ENCODE peak calls at places on chromosomes 6 and 20, in seven cellular contexts. V is RWPE1; Y is Kasumi-1; E is amniotic stem cell; L is NCI-H1105 treated with DMSO at 0.1 percent for 48 hours; F is stimulated activated CD4-positive, alpha-beta T cell treated with anti-CD3 and anti-CD28 coated beads, Interleukin-4, amount 100 ng/mL, for 48 hours; D is GM04503. R is an unnamed sample.

GRCh38 chr6:16783485-16783884 is 22.2 kb upstream of the ATXN1 start:
- DNase-seq in V (no peak), Y (no peak), E (no peak), L (no peak), F (no peak), D (no peak), R (no peak)

GRCh38 chr6:87944541-87944954 is 103.1 kb upstream of the SPACA1 start:
- DNase-seq in V (peak; percentile 86), Y (no peak), E (no peak), L (peak; percentile 46), F (no peak), D (peak; percentile 39), R (peak; percentile 14)

GRCh38 chr6:168529214-168529613 is 88.2 kb downstream of the SMOC2 start:
- DNase-seq in V (no peak), Y (no peak), E (no peak), L (no peak), F (no peak), D (no peak), R (no peak)

GRCh38 chr6:149093643-149094042 is 223.9 kb upstream of the TAB2 start:
- DNase-seq in V (no peak), Y (no peak), E (peak; percentile 34), L (no peak), F (no peak), D (peak; percentile 17), R (no peak)

GRCh38 chr6:20319520-20320357 is 81.9 kb upstream of the E2F3 start:
- DNase-seq in V (no peak), Y (peak; percentile 71), E (no peak), L (no peak), F (peak; percentile 58), D (no peak), R (no peak)

GRCh38 chr6:7243188-7243942 is 69.6 kb downstream of the SSR1 start:
- DNase-seq in V (peak; percentile 71), Y (peak; percentile 85), E (no peak), L (peak; percentile 78), F (peak; percentile 34), D (no peak), R (no peak)

GRCh38 chr20:60637801-60638200 is 614.3 kb upstream of the CDH4 start:
- DNase-seq in V (no peak), Y (no peak), E (no peak), L (no peak), F (no peak), D (no peak), R (no peak)

GRCh38 chr6:64988148-64988547 is 718.9 kb downstream of the EYS start:
- DNase-seq in V (no peak), Y (no peak), E (no peak), L (no peak), F (no peak), D (no peak), R (no peak)

GRCh38 chr6:50795574-50795973 is 23.1 kb upstream of the TFAP2B start:
- DNase-seq in V (no peak), Y (no peak), E (no peak), L (no peak), F (no peak), D (no peak), R (no peak)

GRCh38 chr6:117495873-117496272 is 13.4 kb downstream of the DCBLD1 start:
- DNase-seq in V (no peak), Y (no peak), E (no peak), L (no peak), F (no peak), D (no peak), R (no peak)

GRCh38 chr6:40586369-40586768 is 795 bp downstream of the LRFN2 start:
- DNase-seq in V (no peak), Y (no peak), E (no peak), L (peak; percentile 61), F (no peak), D (no peak), R (no peak)

GRCh38 chr6:32559747-32560146 is 29.7 kb upstream of the HLA-DRB5 start:
- DNase-seq in V (no peak), Y (no peak), E (no peak), L (no peak), F (no peak), D (no peak), R (no peak)

GRCh38 chr6:36177166-36177565 is 19.4 kb upstream of the BRPF3 start:
- DNase-seq in V (no peak), Y (no peak), E (no peak), L (no peak), F (no peak), D (no peak), R (no peak)

GRCh38 chr6:42374027-42374669 is 77.6 kb downstream of the TRERF1 start:
- DNase-seq in V (no peak), Y (peak; percentile 69), E (no peak), L (no peak), F (no peak), D (no peak), R (no peak)

GRCh38 chr6:90097357-90097756 is 199.3 kb downstream of the BACH2 start:
- DNase-seq in V (no peak), Y (no peak), E (no peak), L (no peak), F (no peak), D (no peak), R (no peak)

GRCh38 chr6:125294925-125295324 is 6.8 kb downstream of the HDDC2 start:
- DNase-seq in V (no peak), Y (no peak), E (no peak), L (peak; percentile 55), F (no peak), D (no peak), R (no peak)

GRCh38 chr20:17589161-17589834 is 19.4 kb downstream of the DSTN start:
- DNase-seq in V (no peak), Y (no peak), E (no peak), L (no peak), F (no peak), D (no peak), R (no peak)